ENCODE peak calls at places on chromosomes 2 and 18, in nine cellular contexts. L is CD8-positive, alpha-beta memory T cell; N is prostate gland; G is uterus; U is left lung; C is BE2C; H is upper lobe of right lung; A is NB4; I is cardiac fibroblast. R is an unnamed sample.

GRCh38 chr2:68292108-68292710 is 27.5 kb downstream of the CNRIP1 start:
- DNase-seq in L (no peak), N (peak; percentile 18), G (no peak), U (no peak), C (peak; percentile 11), H (no peak), A (peak; percentile 44), I (peak; percentile 37), R (peak; percentile 82)

GRCh38 chr2:58271826-58272225 is 30.7 kb upstream of the FANCL start:
- DNase-seq in L (no peak), N (no peak), G (no peak), U (no peak), C (no peak), H (no peak), A (no peak), I (no peak), R (no peak)

GRCh38 chr2:10266133-10266620 is 36.5 kb upstream of the HPCAL1 start:
- DNase-seq in L (no peak), N (no peak), G (no peak), U (peak; percentile 20), C (no peak), H (no peak), A (no peak), I (peak; percentile 36), R (no peak)

GRCh38 chr2:96860065-96861029 is 2.5 kb upstream of the ANKRD39 start:
- DNase-seq in L (no peak), N (no peak), G (peak; percentile 66), U (no peak), C (no peak), H (no peak), A (no peak), I (no peak), R (no peak)

GRCh38 chr2:100437751-100438150 is 20.3 kb upstream of the CHST10 start:
- DNase-seq in L (no peak), N (no peak), G (no peak), U (no peak), C (no peak), H (no peak), A (no peak), I (no peak), R (no peak)

GRCh38 chr2:30530346-30530745 is 83.3 kb downstream of the LCLAT1 start:
- DNase-seq in L (no peak), N (no peak), G (no peak), U (no peak), C (no peak), H (no peak), A (no peak), I (no peak), R (no peak)

GRCh38 chr2:57617327-57617726 is 429.3 kb upstream of the VRK2 start:
- DNase-seq in L (no peak), N (no peak), G (no peak), U (no peak), C (no peak), H (no peak), A (no peak), I (no peak), R (no peak)

GRCh38 chr2:9210030-9210429 is 3.4 kb downstream of the ASAP2 start:
- DNase-seq in L (no peak), N (no peak), G (no peak), U (no peak), C (no peak), H (no peak), A (no peak), I (no peak), R (no peak)

GRCh38 chr2:11679016-11679415 is 9.0 kb upstream of the NTSR2 start:
- DNase-seq in L (no peak), N (no peak), G (no peak), U (no peak), C (no peak), H (peak; percentile 25), A (no peak), I (no peak), R (no peak)

GRCh38 chr18:55863876-55864275 is 275.9 kb upstream of the TCF4 start:
- DNase-seq in L (no peak), N (no peak), G (peak; percentile 33), U (no peak), C (no peak), H (no peak), A (no peak), I (no peak), R (no peak)

GRCh38 chr2:55102056-55102812 is 52.0 kb upstream of the RTN4 start:
- DNase-seq in L (no peak), N (no peak), G (no peak), U (no peak), C (peak; percentile 28), H (no peak), A (no peak), I (peak; percentile 97), R (no peak)

GRCh38 chr2:33655626-33656025 is 56.5 kb upstream of the FAM98A start:
- DNase-seq in L (no peak), N (no peak), G (no peak), U (no peak), C (no peak), H (no peak), A (no peak), I (no peak), R (no peak)

GRCh38 chr2:96954490-96954846 is 31.9 kb downstream of the FAM178B start:
- DNase-seq in L (no peak), N (no peak), G (no peak), U (no peak), C (no peak), H (no peak), A (no peak), I (peak; percentile 13), R (no peak)

GRCh38 chr2:72147971-72148369 is 308 bp upstream of the CYP26B1 start:
- DNase-seq in L (no peak), N (peak; percentile 1), G (no peak), U (no peak), C (no peak), H (no peak), A (no peak), I (no peak), R (no peak)
- H3K4me3 ChIP-seq in L (no peak overlapping the region), N (peak overlapping the region; percentile 25), G (peak overlapping the region; percentile 24), U (peak overlapping the region; percentile 39), C (no peak overlapping the region), H (peak overlapping the region; percentile 46), A (peak overlapping the region; percentile 14), I (peak overlapping the region; percentile 24), R (no peak overlapping the region)

GRCh38 chr2:202847693-202848524 is 23.7 kb downstream of the ICA1L start:
- DNase-seq in L (no peak), N (no peak), G (no peak), U (no peak), C (no peak), H (no peak), A (no peak), I (no peak), R (peak; percentile 55)

GRCh38 chr2:202841090-202841867 is 30.3 kb downstream of the ICA1L start:
- DNase-seq in L (no peak), N (no peak), G (no peak), U (no peak), C (no peak), H (no peak), A (no peak), I (no peak), R (no peak)

GRCh38 chr2:202842690-202843089 is 28.9 kb downstream of the ICA1L start:
- DNase-seq in L (no peak), N (no peak), G (no peak), U (no peak), C (no peak), H (no peak), A (no peak), I (no peak), R (no peak)
- H3K4me3 ChIP-seq in L (no peak overlapping the region), N (no peak overlapping the region), G (no peak overlapping the region), U (no peak overlapping the region), C (no peak overlapping the region), H (no peak overlapping the region), A (no peak overlapping the region), I (no peak overlapping the region), R (no peak overlapping the region)

DNA sequence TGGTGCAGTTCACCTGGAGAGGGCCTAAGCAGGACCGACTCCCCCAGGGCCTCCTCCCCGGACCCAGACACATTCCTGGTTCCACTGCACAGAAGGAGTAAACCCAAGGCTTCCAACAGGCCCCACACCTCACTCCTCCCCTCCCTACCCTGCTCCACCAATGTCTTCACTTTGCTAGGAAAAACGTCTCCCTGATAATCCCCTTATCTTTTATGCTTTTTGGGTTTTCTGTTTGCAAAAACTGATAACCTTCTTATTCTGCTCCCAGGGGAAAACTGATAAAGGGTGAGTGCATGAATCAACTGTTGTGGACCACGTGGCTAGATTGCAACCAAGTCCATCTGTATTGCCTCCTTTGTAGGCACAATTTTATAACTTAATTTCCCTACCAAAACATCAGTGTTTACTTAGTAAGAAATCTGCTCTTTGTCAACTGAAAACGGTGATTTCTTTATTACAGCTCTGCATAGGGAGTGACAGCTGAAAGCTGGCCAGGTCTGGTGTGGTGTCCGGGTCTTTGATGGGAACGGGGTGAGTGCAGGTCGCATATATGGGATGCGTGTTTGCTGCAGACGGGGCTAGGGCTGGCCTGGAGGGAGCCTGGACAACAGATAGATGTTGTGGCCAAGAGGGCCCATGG is 202.6 kb downstream of the GLI2 start:
- DNase-seq in L (no peak), N (no peak), G (no peak), U (no peak), C (peak; percentile 86), H (no peak), A (no peak), I (peak; percentile 24), R (no peak)
- H3K4me3 ChIP-seq in L (no peak overlapping the region), N (no peak overlapping the region), G (no peak overlapping the region), U (no peak overlapping the region), C (no peak overlapping the region), H (no peak overlapping the region), A (no peak overlapping the region), I (no peak overlapping the region), R (no peak overlapping the region)

DNA sequence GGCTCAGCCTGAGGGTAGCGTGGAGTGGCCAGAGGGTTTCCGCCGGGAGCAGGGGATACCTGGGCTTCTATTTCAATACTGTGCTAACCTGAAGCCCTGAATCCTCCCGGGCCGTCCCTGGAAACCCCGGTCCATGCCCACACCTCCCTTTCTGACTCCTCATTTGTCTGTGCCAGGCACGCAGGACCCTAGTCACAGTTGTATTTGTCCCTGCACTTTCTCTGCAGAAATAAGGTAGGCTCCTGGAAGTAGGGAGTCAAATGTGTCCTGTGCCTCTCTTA is 418.8 kb upstream of the HS6ST1 start:
- DNase-seq in L (no peak), N (no peak), G (no peak), U (no peak), C (no peak), H (no peak), A (no peak), I (no peak), R (no peak)
- H3K4me3 ChIP-seq in L (no peak overlapping the region), N (no peak overlapping the region), G (no peak overlapping the region), U (no peak overlapping the region), C (no peak overlapping the region), H (no peak overlapping the region), A (no peak overlapping the region), I (no peak overlapping the region), R (no peak overlapping the region)

GRCh38 chr2:142130111-142131015 is 453 bp downstream of the LRP1B start:
- DNase-seq in L (no peak), N (peak; percentile 63), G (peak; percentile 20), U (peak; percentile 44), C (peak; percentile 46), H (peak; percentile 82), A (no peak), I (peak; percentile 45), R (no peak)
- H3K4me3 ChIP-seq in L (no peak overlapping the region), N (peak overlapping the region; percentile 40), G (peak overlapping the region; percentile 28), U (peak overlapping the region; percentile 36), C (peak overlapping the region; percentile 82), H (peak overlapping the region; percentile 46), A (no peak overlapping the region), I (peak overlapping the region; percentile 50), R (no peak overlapping the region)